ENCODE peak calls at places on chromosomes 12 and 14, in ten cellular contexts. One of them, this sample, is unnamed.

GRCh38 chr12:1918081-1918874 is at the start of gene CACNA2D4:
- DNase-seq in transverse colon: no peak
- DNase-seq in psoas muscle: peak
- DNase-seq in OCI-LY7: no peak
- DNase-seq in foreskin fibroblast: no peak
- DNase-seq in body of pancreas: no peak
- DNase-seq in cardiac muscle cell: no peak
- DNase-seq in AG09309: no peak
- DNase-seq in A549: no peak
- DNase-seq in heart right ventricle: no peak
- DNase-seq in this sample: no peak

GRCh38 chr14:53638966-53639365 is 317.7 kb downstream of the BMP4 start:
- DNase-seq in transverse colon: no peak
- DNase-seq in psoas muscle: no peak
- DNase-seq in OCI-LY7: no peak
- DNase-seq in foreskin fibroblast: peak
- DNase-seq in body of pancreas: no peak
- DNase-seq in cardiac muscle cell: no peak
- DNase-seq in AG09309: no peak
- DNase-seq in A549: no peak
- DNase-seq in heart right ventricle: no peak
- DNase-seq in this sample: no peak

GRCh38 chr12:47824198-47824597 is 4.5 kb upstream of the HDAC7 start:
- DNase-seq in transverse colon: no peak
- DNase-seq in psoas muscle: no peak
- DNase-seq in OCI-LY7: peak
- DNase-seq in foreskin fibroblast: no peak
- DNase-seq in body of pancreas: no peak
- DNase-seq in cardiac muscle cell: no peak
- DNase-seq in AG09309: no peak
- DNase-seq in A549: no peak
- DNase-seq in heart right ventricle: no peak
- DNase-seq in this sample: no peak

GRCh38 chr12:19084547-19084946 is 45.0 kb upstream of the PLEKHA5 start:
- DNase-seq in transverse colon: no peak
- DNase-seq in psoas muscle: no peak
- DNase-seq in OCI-LY7: no peak
- DNase-seq in foreskin fibroblast: no peak
- DNase-seq in body of pancreas: no peak
- DNase-seq in cardiac muscle cell: no peak
- DNase-seq in AG09309: no peak
- DNase-seq in A549: no peak
- DNase-seq in heart right ventricle: no peak
- DNase-seq in this sample: no peak

GRCh38 chr12:44603701-44604100 is 272.4 kb downstream of the NELL2 start:
- DNase-seq in transverse colon: no peak
- DNase-seq in psoas muscle: no peak
- DNase-seq in OCI-LY7: no peak
- DNase-seq in foreskin fibroblast: no peak
- DNase-seq in body of pancreas: no peak
- DNase-seq in cardiac muscle cell: no peak
- DNase-seq in AG09309: no peak
- DNase-seq in A549: no peak
- DNase-seq in heart right ventricle: no peak
- DNase-seq in this sample: no peak

GRCh38 chr14:69531135-69531534 is 43.5 kb downstream of the CCDC177 start:
- DNase-seq in transverse colon: no peak
- DNase-seq in psoas muscle: no peak
- DNase-seq in OCI-LY7: no peak
- DNase-seq in foreskin fibroblast: no peak
- DNase-seq in body of pancreas: no peak
- DNase-seq in cardiac muscle cell: no peak
- DNase-seq in AG09309: no peak
- DNase-seq in A549: no peak
- DNase-seq in heart right ventricle: no peak
- DNase-seq in this sample: no peak

GRCh38 chr12:6268484-6269157 is 41.9 kb upstream of the PLEKHG6 start:
- DNase-seq in transverse colon: no peak
- DNase-seq in psoas muscle: no peak
- DNase-seq in OCI-LY7: no peak
- DNase-seq in foreskin fibroblast: no peak
- DNase-seq in body of pancreas: no peak
- DNase-seq in cardiac muscle cell: no peak
- DNase-seq in AG09309: no peak
- DNase-seq in A549: no peak
- DNase-seq in heart right ventricle: no peak
- DNase-seq in this sample: no peak

GRCh38 chr14:30005114-30005698 is 77.6 kb upstream of the PRKD1 start:
- DNase-seq in transverse colon: no peak
- DNase-seq in psoas muscle: no peak
- DNase-seq in OCI-LY7: no peak
- DNase-seq in foreskin fibroblast: peak
- DNase-seq in body of pancreas: no peak
- DNase-seq in cardiac muscle cell: peak
- DNase-seq in AG09309: peak
- DNase-seq in A549: peak
- DNase-seq in heart right ventricle: no peak
- DNase-seq in this sample: peak

GRCh38 chr14:68458840-68459469 is 333.9 kb downstream of the ZFP36L1 start:
- DNase-seq in transverse colon: peak
- DNase-seq in psoas muscle: peak
- DNase-seq in OCI-LY7: no peak
- DNase-seq in foreskin fibroblast: peak
- DNase-seq in body of pancreas: peak
- DNase-seq in cardiac muscle cell: peak
- DNase-seq in AG09309: peak
- DNase-seq in A549: peak
- DNase-seq in heart right ventricle: no peak
- DNase-seq in this sample: peak

GRCh38 chr12:131774576-131774975 is 53.6 kb upstream of the MMP17 start:
- DNase-seq in transverse colon: no peak
- DNase-seq in psoas muscle: no peak
- DNase-seq in OCI-LY7: no peak
- DNase-seq in foreskin fibroblast: no peak
- DNase-seq in body of pancreas: no peak
- DNase-seq in cardiac muscle cell: no peak
- DNase-seq in AG09309: no peak
- DNase-seq in A549: no peak
- DNase-seq in heart right ventricle: no peak
- DNase-seq in this sample: no peak

GRCh38 chr12:13101854-13102375 is 1.6 kb downstream of the GSG1 start:
- DNase-seq in transverse colon: peak
- DNase-seq in psoas muscle: no peak
- DNase-seq in OCI-LY7: peak
- DNase-seq in foreskin fibroblast: peak
- DNase-seq in body of pancreas: no peak
- DNase-seq in cardiac muscle cell: peak
- DNase-seq in AG09309: no peak
- DNase-seq in A549: peak
- DNase-seq in heart right ventricle: no peak
- DNase-seq in this sample: peak

GRCh38 chr12:49698619-49699545 is 8.3 kb downstream of the FMNL3 start:
- DNase-seq in transverse colon: peak
- DNase-seq in psoas muscle: peak
- DNase-seq in OCI-LY7: peak
- DNase-seq in foreskin fibroblast: peak
- DNase-seq in body of pancreas: no peak
- DNase-seq in cardiac muscle cell: peak
- DNase-seq in AG09309: no peak
- DNase-seq in A549: no peak
- DNase-seq in heart right ventricle: peak
- DNase-seq in this sample: no peak

GRCh38 chr14:57957441-57957840 is 91.5 kb upstream of the SLC35F4 start:
- DNase-seq in transverse colon: no peak
- DNase-seq in psoas muscle: no peak
- DNase-seq in OCI-LY7: no peak
- DNase-seq in foreskin fibroblast: no peak
- DNase-seq in body of pancreas: no peak
- DNase-seq in cardiac muscle cell: no peak
- DNase-seq in AG09309: no peak
- DNase-seq in A549: peak
- DNase-seq in heart right ventricle: no peak
- DNase-seq in this sample: no peak

GRCh38 chr12:84512751-84513150 is 399.8 kb downstream of the SLC6A15 start:
- DNase-seq in transverse colon: no peak
- DNase-seq in psoas muscle: no peak
- DNase-seq in OCI-LY7: no peak
- DNase-seq in foreskin fibroblast: peak
- DNase-seq in body of pancreas: no peak
- DNase-seq in cardiac muscle cell: no peak
- DNase-seq in AG09309: peak
- DNase-seq in A549: no peak
- DNase-seq in heart right ventricle: no peak
- DNase-seq in this sample: no peak

GRCh38 chr14:55098561-55098898 is 30.5 kb upstream of the LGALS3 start:
- DNase-seq in transverse colon: no peak
- DNase-seq in psoas muscle: no peak
- DNase-seq in OCI-LY7: no peak
- DNase-seq in foreskin fibroblast: no peak
- DNase-seq in body of pancreas: no peak
- DNase-seq in cardiac muscle cell: no peak
- DNase-seq in AG09309: no peak
- DNase-seq in A549: no peak
- DNase-seq in heart right ventricle: no peak
- DNase-seq in this sample: no peak

GRCh38 chr12:68358532-68359485 is 26.6 kb upstream of the MDM1 start:
- DNase-seq in transverse colon: peak
- DNase-seq in psoas muscle: no peak
- DNase-seq in OCI-LY7: peak
- DNase-seq in foreskin fibroblast: peak
- DNase-seq in body of pancreas: peak
- DNase-seq in cardiac muscle cell: peak
- DNase-seq in AG09309: peak
- DNase-seq in A549: peak
- DNase-seq in heart right ventricle: no peak
- DNase-seq in this sample: peak
- H3K4me3 ChIP-seq in transverse colon: no peak
- H3K4me3 ChIP-seq in psoas muscle: no peak
- H3K4me3 ChIP-seq in OCI-LY7: no peak
- H3K4me3 ChIP-seq in foreskin fibroblast: no peak
- H3K4me3 ChIP-seq in body of pancreas: no peak
- H3K4me3 ChIP-seq in cardiac muscle cell: no peak
- H3K4me3 ChIP-seq in AG09309: no peak
- H3K4me3 ChIP-seq in A549: no peak
- H3K4me3 ChIP-seq in heart right ventricle: no peak
- H3K4me3 ChIP-seq in this sample: no peak

DNA sequence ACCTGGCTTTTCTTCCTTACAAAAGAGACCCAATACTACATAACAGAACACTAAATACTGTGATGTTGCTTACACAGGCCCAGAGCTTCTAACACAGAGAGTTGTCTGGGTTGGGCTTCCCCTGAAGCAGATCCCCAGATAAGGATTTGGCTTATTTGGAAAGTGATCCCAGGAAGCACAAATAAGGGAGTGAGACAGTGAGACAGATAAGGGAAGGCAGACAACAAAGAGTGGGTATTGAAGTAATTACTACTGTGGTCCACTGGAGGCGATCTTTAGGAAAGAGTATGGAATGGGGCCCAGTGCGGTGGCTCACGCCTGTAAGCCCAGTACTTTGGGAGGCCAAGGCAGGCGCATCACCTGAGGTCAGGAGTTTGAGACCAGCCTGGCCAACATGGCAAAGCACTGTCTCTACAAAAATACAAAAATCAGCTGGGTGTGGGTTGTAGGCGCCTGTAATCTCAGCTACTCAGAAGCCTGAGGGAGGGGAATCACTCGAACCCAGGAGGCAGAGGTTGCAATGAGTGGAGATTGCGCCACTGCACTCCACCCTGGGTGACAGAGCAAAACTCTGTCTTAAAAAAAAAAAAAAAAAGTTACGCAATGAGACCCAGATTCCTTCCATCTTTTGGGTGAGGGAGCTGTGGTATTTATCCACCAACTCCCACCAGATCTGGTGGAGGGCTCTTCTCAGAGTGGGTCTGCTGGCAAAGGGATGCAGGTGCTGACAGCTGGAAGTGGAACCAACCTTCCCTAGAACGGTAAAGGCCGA is 10.2 kb upstream of the C12orf43 start:
- DNase-seq in transverse colon: no peak
- DNase-seq in psoas muscle: no peak
- DNase-seq in OCI-LY7: no peak
- DNase-seq in foreskin fibroblast: no peak
- DNase-seq in body of pancreas: no peak
- DNase-seq in cardiac muscle cell: peak
- DNase-seq in AG09309: no peak
- DNase-seq in A549: no peak
- DNase-seq in heart right ventricle: no peak
- DNase-seq in this sample: no peak
- TF ChIP-seq CTCF in transverse colon: no peak
- TF ChIP-seq CTCF in psoas muscle: no peak
- TF ChIP-seq CTCF in OCI-LY7: no peak
- TF ChIP-seq CTCF in foreskin fibroblast: no peak
- TF ChIP-seq CTCF in body of pancreas: no peak
- TF ChIP-seq CTCF in cardiac muscle cell: peak
- TF ChIP-seq CTCF in AG09309: peak
- TF ChIP-seq CTCF in A549: no peak
- TF ChIP-seq CTCF in heart right ventricle: no peak
- TF ChIP-seq CTCF in this sample: no peak

GRCh38 chr14:63701614-63702291 is 26.1 kb downstream of the SGPP1 start:
- DNase-seq in transverse colon: no peak
- DNase-seq in psoas muscle: no peak
- DNase-seq in OCI-LY7: no peak
- DNase-seq in foreskin fibroblast: no peak
- DNase-seq in body of pancreas: no peak
- DNase-seq in cardiac muscle cell: no peak
- DNase-seq in AG09309: no peak
- DNase-seq in A549: no peak
- DNase-seq in heart right ventricle: no peak
- DNase-seq in this sample: no peak

GRCh38 chr14:63710497-63710896 is 17.4 kb downstream of the SGPP1 start:
- DNase-seq in transverse colon: no peak
- DNase-seq in psoas muscle: no peak
- DNase-seq in OCI-LY7: peak
- DNase-seq in foreskin fibroblast: no peak
- DNase-seq in body of pancreas: no peak
- DNase-seq in cardiac muscle cell: no peak
- DNase-seq in AG09309: no peak
- DNase-seq in A549: no peak
- DNase-seq in heart right ventricle: no peak
- DNase-seq in this sample: no peak

GRCh38 chr14:63707216-63707615 is 20.6 kb downstream of the SGPP1 start:
- DNase-seq in transverse colon: no peak
- DNase-seq in psoas muscle: no peak
- DNase-seq in OCI-LY7: no peak
- DNase-seq in foreskin fibroblast: no peak
- DNase-seq in body of pancreas: no peak
- DNase-seq in cardiac muscle cell: no peak
- DNase-seq in AG09309: no peak
- DNase-seq in A549: no peak
- DNase-seq in heart right ventricle: no peak
- DNase-seq in this sample: no peak

GRCh38 chr14:63705561-63706070 is 22.2 kb downstream of the SGPP1 start:
- DNase-seq in transverse colon: no peak
- DNase-seq in psoas muscle: no peak
- DNase-seq in OCI-LY7: peak
- DNase-seq in foreskin fibroblast: no peak
- DNase-seq in body of pancreas: no peak
- DNase-seq in cardiac muscle cell: no peak
- DNase-seq in AG09309: no peak
- DNase-seq in A549: no peak
- DNase-seq in heart right ventricle: no peak
- DNase-seq in this sample: no peak
- H3K4me3 ChIP-seq in transverse colon: no peak
- H3K4me3 ChIP-seq in psoas muscle: no peak
- H3K4me3 ChIP-seq in OCI-LY7: peak
- H3K4me3 ChIP-seq in foreskin fibroblast: no peak
- H3K4me3 ChIP-seq in body of pancreas: no peak
- H3K4me3 ChIP-seq in cardiac muscle cell: no peak
- H3K4me3 ChIP-seq in AG09309: no peak
- H3K4me3 ChIP-seq in A549: no peak
- H3K4me3 ChIP-seq in heart right ventricle: no peak
- H3K4me3 ChIP-seq in this sample: no peak

GRCh38 chr14:100900837-100901390 is 2.6 kb downstream of the RTL1 start:
- DNase-seq in transverse colon: peak
- DNase-seq in psoas muscle: no peak
- DNase-seq in OCI-LY7: peak
- DNase-seq in foreskin fibroblast: no peak
- DNase-seq in body of pancreas: peak
- DNase-seq in cardiac muscle cell: peak
- DNase-seq in AG09309: no peak
- DNase-seq in A549: peak
- DNase-seq in heart right ventricle: no peak
- DNase-seq in this sample: no peak
- TF ChIP-seq CTCF in transverse colon: no peak
- TF ChIP-seq CTCF in psoas muscle: peak
- TF ChIP-seq CTCF in OCI-LY7: peak
- TF ChIP-seq CTCF in foreskin fibroblast: peak
- TF ChIP-seq CTCF in body of pancreas: no peak
- TF ChIP-seq CTCF in cardiac muscle cell: peak
- TF ChIP-seq CTCF in AG09309: peak
- TF ChIP-seq CTCF in A549: peak
- TF ChIP-seq CTCF in heart right ventricle: no peak
- TF ChIP-seq CTCF in this sample: peak

This sample was measured in LNCaP clone FGC.